ENCODE peak calls at places on chromosomes 2 and 18, in six cellular contexts. F, S, B, L, M and Z are unnamed samples.

GRCh38 chr2:166057363-166058169 is 70.3 kb downstream of the SCN1A start:
- DNase-seq in F (peak), S (no peak), B (peak), L (no peak), M (no peak), Z (no peak)

GRCh38 chr2:112150447-112150846 is 12.3 kb downstream of the FBLN7 start:
- DNase-seq in F (no peak), S (no peak), B (no peak), L (no peak), M (no peak), Z (no peak)

GRCh38 chr2:221529177-221529942 is 42.7 kb downstream of the EPHA4 start:
- DNase-seq in F (no peak), S (no peak), B (no peak), L (no peak), M (no peak), Z (no peak)

GRCh38 chr2:39121523-39122063 is 742 bp upstream of the SOS1 start:
- DNase-seq in F (no peak), S (no peak), B (no peak), L (no peak), M (no peak), Z (no peak)

GRCh38 chr18:35942661-35943060 is 29.8 kb upstream of the RMP24 start:
- DNase-seq in F (no peak), S (no peak), B (no peak), L (no peak), M (no peak), Z (no peak)

GRCh38 chr18:63831080-63831788 is 56.0 kb downstream of the SERPINB7 start:
- DNase-seq in F (no peak), S (no peak), B (no peak), L (peak), M (no peak), Z (no peak)

GRCh38 chr2:190718652-190719526 is 70.0 kb downstream of the NAB1 start:
- DNase-seq in F (peak), S (peak), B (no peak), L (no peak), M (peak), Z (peak)

GRCh38 chr2:150681120-150681796 is 193.8 kb upstream of the RND3 start:
- DNase-seq in F (no peak), S (no peak), B (no peak), L (no peak), M (no peak), Z (no peak)

DNA sequence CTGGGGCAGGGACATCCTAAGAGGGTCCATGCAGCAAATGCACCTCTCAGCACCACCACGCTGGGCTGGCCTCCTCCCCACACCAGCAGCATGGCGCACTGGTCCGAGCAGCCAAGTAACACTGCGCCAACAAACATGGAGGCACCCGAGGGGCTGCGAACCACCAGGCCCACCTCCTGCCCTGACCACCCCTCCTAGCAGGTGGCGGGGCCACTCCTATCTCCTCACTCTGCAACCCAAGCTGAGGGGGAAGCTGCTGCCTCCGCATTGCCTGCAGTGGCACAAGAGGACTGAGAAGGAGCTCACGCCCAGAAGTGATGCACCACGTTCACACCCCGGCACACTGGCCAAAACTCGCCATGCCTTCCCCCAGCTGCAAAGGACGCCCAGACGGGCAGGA is 94.4 kb downstream of the EIPR1 start:
- DNase-seq in F (no peak), S (no peak), B (no peak), L (no peak), M (no peak), Z (no peak)
- TF ChIP-seq TAF1 in F (no peak), S (no peak), B (no peak), L (no peak), M (no peak), Z (no peak)

GRCh38 chr2:169824373-169825333 is at the start of gene METTL5:
- DNase-seq in F (peak), S (peak), B (peak), L (peak), M (peak), Z (peak)
- TF ChIP-seq POLR2A in F (peak), S (peak), B (peak), L (peak), M (peak), Z (peak)

GRCh38 chr18:58578835-58579560 is 49.9 kb downstream of the ALPK2 start:
- DNase-seq in F (peak), S (no peak), B (no peak), L (no peak), M (no peak), Z (no peak)
- TF ChIP-seq TAF1 in F (no peak), S (no peak), B (no peak), L (no peak), M (no peak), Z (no peak)

GRCh38 chr18:9827211-9827855 is 58.4 kb upstream of the TXNDC2 start:
- DNase-seq in F (no peak), S (no peak), B (no peak), L (no peak), M (no peak), Z (no peak)

GRCh38 chr18:9825571-9826073 is 60.2 kb upstream of the TXNDC2 start:
- DNase-seq in F (peak), S (no peak), B (peak), L (no peak), M (no peak), Z (no peak)

GRCh38 chr18:9826666-9827065 is 59.1 kb upstream of the TXNDC2 start:
- DNase-seq in F (no peak), S (no peak), B (no peak), L (no peak), M (no peak), Z (no peak)

GRCh38 chr18:9828794-9829712 is 56.7 kb upstream of the TXNDC2 start:
- DNase-seq in F (no peak), S (no peak), B (peak), L (no peak), M (no peak), Z (no peak)

GRCh38 chr18:9827856-9828793 is 57.6 kb upstream of the TXNDC2 start:
- DNase-seq in F (no peak), S (no peak), B (peak), L (no peak), M (no peak), Z (no peak)
- TF ChIP-seq POLR2A in F (no peak), S (no peak), B (no peak), L (no peak), M (no peak), Z (no peak)